ENCODE peak calls at places on chromosomes 1 and 21, in five cellular contexts. I, C, L, B and W are unnamed samples.

GRCh38 chr1:12407050-12407961 is 177.5 kb downstream of the VPS13D start:
- DNase-seq in I (no peak), C (no peak), L (no peak), B (peak), W (peak)

GRCh38 chr1:150162862-150163706 is 13.4 kb downstream of the PLEKHO1 start:
- DNase-seq in I (peak), C (peak), L (peak), B (peak), W (peak)

GRCh38 chr1:20616468-20617156 is 16.6 kb upstream of the PINK1 start:
- DNase-seq in I (no peak), C (peak), L (no peak), B (no peak), W (peak)

GRCh38 chr1:184146202-184146601 is 94.7 kb downstream of the TSEN15 start:
- DNase-seq in I (no peak), C (no peak), L (no peak), B (no peak), W (no peak)

GRCh38 chr1:215045647-215046308 is 36.8 kb upstream of the KCNK2 start:
- DNase-seq in I (no peak), C (no peak), L (no peak), B (no peak), W (no peak)

GRCh38 chr1:169711469-169712308 is at the start of gene SELL:
- DNase-seq in I (peak), C (peak), L (peak), B (peak), W (peak)

GRCh38 chr1:21852282-21853129 is 40.4 kb downstream of the LDLRAD2 start:
- DNase-seq in I (no peak), C (no peak), L (no peak), B (no peak), W (no peak)

GRCh38 chr1:61506944-61507343 is 218.0 kb downstream of the TM2D1 start:
- DNase-seq in I (no peak), C (no peak), L (no peak), B (no peak), W (no peak)

DNA sequence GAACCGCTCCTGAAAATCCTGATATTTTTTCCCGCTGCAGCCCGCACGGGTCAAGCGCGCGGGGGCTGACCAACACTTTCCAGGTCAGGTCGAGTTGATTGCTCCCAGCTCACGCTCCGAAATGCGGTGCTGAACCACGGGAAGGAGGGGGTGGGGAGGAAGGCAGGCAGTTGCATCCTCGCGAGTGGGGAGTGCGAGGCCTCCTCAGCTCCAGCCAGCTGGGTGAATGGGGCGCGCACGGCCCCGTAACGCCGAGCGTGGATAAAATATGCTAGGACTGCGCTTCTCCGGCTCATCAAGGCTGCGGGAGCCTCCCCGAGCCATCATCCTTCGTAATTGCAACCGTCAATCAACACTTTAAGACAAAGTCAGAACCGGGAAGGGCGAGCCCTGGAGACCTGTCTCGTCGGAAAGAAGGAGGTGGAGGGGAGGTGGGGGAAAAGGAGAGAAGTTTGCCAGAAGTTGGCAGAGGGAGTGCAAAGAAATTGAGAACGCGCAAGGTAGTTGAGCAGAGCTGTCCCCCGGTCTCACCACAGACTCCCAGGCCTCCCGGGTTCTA is 8.0 kb downstream of the NR5A2 start:
- DNase-seq in I (peak), C (no peak), L (no peak), B (no peak), W (no peak)
- H3K4me3 ChIP-seq in I (peak), C (peak), L (no peak), B (no peak), W (no peak)

DNA sequence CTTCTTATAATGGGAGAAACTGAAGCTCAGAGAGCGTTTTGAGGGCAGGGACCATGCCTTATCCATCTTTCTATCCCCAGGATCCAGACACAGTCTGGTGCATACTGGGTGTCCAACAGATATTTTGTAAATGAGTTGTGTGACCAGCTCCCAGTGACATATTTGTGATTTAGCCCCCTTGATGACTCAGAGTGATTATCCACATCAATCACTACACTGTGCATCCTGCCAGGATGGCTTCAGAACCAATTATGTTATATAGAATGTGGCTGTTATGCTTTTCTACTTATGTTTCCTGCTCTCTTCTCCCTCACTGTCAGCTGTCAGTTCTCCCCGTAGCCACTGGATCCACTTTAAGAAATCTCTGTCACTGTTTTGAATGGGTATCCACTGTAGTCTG is 11.3 kb downstream of the OLFML3 start:
- DNase-seq in I (no peak), C (no peak), L (no peak), B (no peak), W (no peak)
- H3K4me3 ChIP-seq in I (no peak), C (no peak), L (no peak), B (no peak), W (no peak)

DNA sequence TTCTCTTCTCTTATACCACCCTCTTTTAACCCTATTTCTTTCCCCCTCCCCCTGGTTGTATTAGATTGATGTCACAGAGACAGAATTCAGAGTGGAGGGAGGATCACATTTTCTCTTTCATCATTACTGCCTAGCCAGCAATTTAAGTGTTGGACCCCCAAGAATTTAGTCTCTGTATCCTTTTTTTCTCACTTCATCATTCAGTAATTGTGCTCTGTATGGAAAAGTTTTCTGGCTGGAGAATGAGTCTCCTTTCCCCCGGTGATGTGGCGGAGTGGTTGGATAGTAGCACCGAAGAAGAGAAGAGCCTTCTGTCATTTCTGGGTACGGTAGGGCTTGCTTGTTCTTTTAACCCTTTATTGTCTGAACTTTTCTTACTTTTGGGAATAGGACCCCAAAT is 124.8 kb downstream of the CLEC20A start:
- DNase-seq in I (no peak), C (no peak), L (no peak), B (no peak), W (no peak)
- H3K4me3 ChIP-seq in I (peak), C (peak), L (no peak), B (no peak), W (peak)

DNA sequence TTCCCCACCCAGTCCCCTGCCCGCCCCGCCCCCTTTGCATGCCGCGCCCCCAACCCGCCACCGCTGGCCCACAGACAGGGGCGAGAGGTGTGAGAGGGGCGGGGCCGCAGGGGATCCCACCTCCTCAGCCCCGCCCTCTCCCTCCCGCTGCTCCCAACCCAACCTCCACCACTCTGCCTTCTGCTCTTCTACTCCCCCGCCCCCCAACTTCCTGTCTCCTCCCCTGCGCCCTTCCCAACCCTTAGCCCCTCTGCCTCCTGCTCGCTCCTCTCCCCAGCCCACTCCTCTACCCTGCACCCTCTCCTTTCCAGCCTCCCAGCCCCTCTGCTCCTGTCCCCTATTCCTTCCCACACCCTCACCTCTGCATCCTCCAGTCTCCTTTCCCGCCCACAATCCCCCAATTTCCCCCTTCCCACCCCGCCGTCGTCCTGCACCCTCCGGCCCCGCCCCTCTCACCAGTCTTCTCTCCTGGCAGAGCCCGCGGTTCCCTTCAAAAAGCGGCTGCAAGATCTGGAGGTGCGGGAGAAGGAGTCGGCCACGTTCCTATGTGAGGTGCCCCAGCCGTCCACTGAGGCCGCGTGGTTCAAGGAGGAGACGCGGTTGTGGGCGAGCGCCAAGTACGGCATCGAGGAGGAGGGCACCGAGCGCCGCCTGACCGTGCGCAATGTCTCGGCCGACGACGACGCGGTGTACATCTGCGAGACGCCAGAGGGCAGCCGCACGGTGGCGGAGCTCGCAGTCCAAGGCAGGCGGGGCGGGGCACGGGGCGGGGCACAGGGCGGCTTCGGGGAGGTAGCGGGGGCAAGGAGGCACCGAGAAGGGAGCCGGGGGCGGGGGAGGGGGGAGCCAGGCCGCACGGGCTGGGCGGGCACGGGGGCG is 5.4 kb downstream of the OBSCN start:
- DNase-seq in I (peak), C (peak), L (peak), B (peak), W (peak)
- H3K4me3 ChIP-seq in I (peak), C (peak), L (peak), B (peak), W (peak)

GRCh38 chr21:45594721-45595489 is 48.6 kb upstream of the PCBP3 start:
- DNase-seq in I (no peak), C (no peak), L (no peak), B (no peak), W (no peak)

GRCh38 chr21:45592626-45593134 is 50.4 kb upstream of the SLC19A1 start:
- DNase-seq in I (no peak), C (no peak), L (no peak), B (no peak), W (no peak)

GRCh38 chr21:45592208-45592619 is 50.0 kb upstream of the SLC19A1 start:
- DNase-seq in I (no peak), C (no peak), L (no peak), B (peak), W (no peak)

GRCh38 chr21:45591619-45592207 is 49.5 kb upstream of the SLC19A1 start:
- DNase-seq in I (no peak), C (no peak), L (peak), B (no peak), W (no peak)

GRCh38 chr21:45593162-45594022 is 50.1 kb upstream of the PCBP3 start:
- DNase-seq in I (no peak), C (no peak), L (no peak), B (no peak), W (no peak)
- H3K4me3 ChIP-seq in I (no peak), C (no peak), L (no peak), B (no peak), W (no peak)

GRCh38 chr1:70385477-70385876 is 25.6 kb upstream of the CTH start:
- DNase-seq in I (no peak), C (no peak), L (no peak), B (no peak), W (no peak)

GRCh38 chr1:70386121-70386520 is 24.9 kb upstream of the CTH start:
- DNase-seq in I (no peak), C (no peak), L (no peak), B (no peak), W (no peak)

GRCh38 chr1:70387507-70387906 is 23.6 kb upstream of the CTH start:
- DNase-seq in I (no peak), C (no peak), L (no peak), B (no peak), W (no peak)

GRCh38 chr1:70382682-70383081 is 28.2 kb upstream of the ANKRD13C start:
- DNase-seq in I (no peak), C (no peak), L (no peak), B (no peak), W (no peak)

GRCh38 chr1:70384542-70384941 is 26.5 kb upstream of the CTH start:
- DNase-seq in I (no peak), C (no peak), L (no peak), B (no peak), W (no peak)
- H3K4me3 ChIP-seq in I (no peak), C (no peak), L (no peak), B (no peak), W (no peak)

DNA sequence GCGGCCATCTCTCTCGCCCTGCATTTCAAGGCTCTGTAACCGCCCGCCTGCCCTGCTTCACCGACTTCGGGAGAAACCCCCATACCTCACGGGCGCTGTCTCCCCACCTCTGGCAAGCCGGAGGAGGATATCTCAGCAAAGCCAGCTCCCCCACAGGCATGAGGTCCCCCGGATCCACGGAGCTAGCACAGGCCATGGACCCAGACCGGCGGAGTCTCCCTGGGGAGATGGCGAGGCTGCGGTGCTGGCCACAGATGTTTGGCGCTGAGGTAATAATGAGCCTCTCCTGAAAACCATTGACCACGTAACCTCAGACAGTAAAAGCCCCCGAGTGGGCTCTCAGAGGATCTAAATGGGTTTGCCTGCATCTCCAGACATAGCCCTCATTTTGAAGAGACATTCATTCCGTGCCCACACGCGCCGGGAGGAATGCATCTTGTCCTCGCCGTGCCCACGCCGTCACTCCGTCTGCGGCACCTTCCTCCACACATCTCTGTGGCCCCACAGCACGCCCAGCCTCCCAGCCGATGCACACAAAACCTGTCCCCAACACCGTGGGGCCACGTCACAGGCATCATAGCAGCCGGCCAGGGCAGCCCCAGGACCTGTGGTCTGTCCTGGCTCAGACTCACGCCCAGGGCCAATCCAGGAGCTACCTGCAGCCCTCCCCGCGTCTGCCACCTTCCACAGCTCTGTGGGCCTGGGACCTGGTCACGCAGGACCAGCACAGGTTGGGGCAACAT is 150.9 kb downstream of the PRDM16 start:
- DNase-seq in I (no peak), C (no peak), L (no peak), B (no peak), W (no peak)
- H3K4me3 ChIP-seq in I (no peak), C (peak), L (no peak), B (no peak), W (no peak)

DNA sequence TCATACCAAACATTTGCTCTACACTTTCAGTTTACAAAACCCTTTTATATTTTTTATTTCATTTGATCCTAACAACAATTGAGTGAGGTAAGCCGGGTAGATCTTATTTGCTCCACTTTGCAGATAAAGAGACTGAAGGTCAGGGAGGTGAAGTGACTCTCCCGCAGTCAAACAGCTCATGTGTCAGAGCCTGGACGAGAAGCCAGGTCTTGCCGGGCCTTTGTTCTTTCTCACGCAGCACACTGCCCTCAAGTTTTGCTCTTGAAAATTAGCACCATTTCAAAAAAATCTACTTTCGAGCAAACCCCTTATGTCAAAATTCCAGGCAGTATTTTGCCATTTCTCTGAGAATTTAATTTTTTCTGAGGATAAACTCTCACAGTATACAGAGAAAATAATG is 65.2 kb downstream of the CD247 start:
- DNase-seq in I (peak), C (no peak), L (no peak), B (peak), W (no peak)
- H3K4me3 ChIP-seq in I (no peak), C (no peak), L (no peak), B (no peak), W (no peak)

GRCh38 chr1:3217887-3218679 is 149.1 kb downstream of the PRDM16 start:
- DNase-seq in I (no peak), C (no peak), L (no peak), B (no peak), W (no peak)
- H3K4me3 ChIP-seq in I (no peak), C (no peak), L (no peak), B (no peak), W (no peak)